ENCODE peak calls at places on chromosome 1, in eight cellular contexts. One of them, this sample, is unnamed. For H3K36me3, the result is how much of the 10 kb centered on the place peaks cover.

GRCh38 chr1:158037008-158037875 is 43.8 kb downstream of the KIRREL1 start:
- DNase-seq in right lobe of liver: no peak
- DNase-seq in bronchial epithelial cell: peak
- DNase-seq in neural progenitor cell: no peak
- DNase-seq in psoas muscle: no peak
- DNase-seq in thoracic aorta: no peak
- DNase-seq in lower lobe of right lung: no peak
- DNase-seq in CD8-positive, alpha-beta T cell: no peak
- DNase-seq in this sample: no peak

GRCh38 chr1:242605521-242605920 is 81.0 kb upstream of the PLD5 start:
- DNase-seq in right lobe of liver: no peak
- DNase-seq in bronchial epithelial cell: peak
- DNase-seq in neural progenitor cell: no peak
- DNase-seq in psoas muscle: no peak
- DNase-seq in thoracic aorta: no peak
- DNase-seq in lower lobe of right lung: no peak
- DNase-seq in CD8-positive, alpha-beta T cell: no peak
- DNase-seq in this sample: no peak

GRCh38 chr1:233172201-233172600 is 123.3 kb downstream of the PCNX2 start:
- DNase-seq in right lobe of liver: no peak
- DNase-seq in bronchial epithelial cell: peak
- DNase-seq in neural progenitor cell: no peak
- DNase-seq in psoas muscle: no peak
- DNase-seq in thoracic aorta: no peak
- DNase-seq in lower lobe of right lung: no peak
- DNase-seq in CD8-positive, alpha-beta T cell: no peak
- DNase-seq in this sample: no peak

GRCh38 chr1:232280910-232281309 is 349.0 kb downstream of the SIPA1L2 start:
- DNase-seq in right lobe of liver: no peak
- DNase-seq in bronchial epithelial cell: no peak
- DNase-seq in neural progenitor cell: peak
- DNase-seq in psoas muscle: no peak
- DNase-seq in thoracic aorta: no peak
- DNase-seq in lower lobe of right lung: no peak
- DNase-seq in CD8-positive, alpha-beta T cell: no peak
- DNase-seq in this sample: no peak

GRCh38 chr1:150429805-150430204 is 57.4 kb upstream of the TARS2 start:
- DNase-seq in right lobe of liver: no peak
- DNase-seq in bronchial epithelial cell: peak
- DNase-seq in neural progenitor cell: no peak
- DNase-seq in psoas muscle: no peak
- DNase-seq in thoracic aorta: no peak
- DNase-seq in lower lobe of right lung: no peak
- DNase-seq in CD8-positive, alpha-beta T cell: no peak
- DNase-seq in this sample: no peak

GRCh38 chr1:23169727-23170335 is 1.2 kb upstream of the LUZP1 start:
- DNase-seq in right lobe of liver: no peak
- DNase-seq in bronchial epithelial cell: peak
- DNase-seq in neural progenitor cell: peak
- DNase-seq in psoas muscle: peak
- DNase-seq in thoracic aorta: peak
- DNase-seq in lower lobe of right lung: peak
- DNase-seq in CD8-positive, alpha-beta T cell: peak
- DNase-seq in this sample: peak

GRCh38 chr1:31617917-31618746 is 643 bp downstream of the HCRTR1 start:
- DNase-seq in right lobe of liver: peak
- DNase-seq in bronchial epithelial cell: no peak
- DNase-seq in neural progenitor cell: peak
- DNase-seq in psoas muscle: peak
- DNase-seq in thoracic aorta: no peak
- DNase-seq in lower lobe of right lung: peak
- DNase-seq in CD8-positive, alpha-beta T cell: peak
- DNase-seq in this sample: peak

GRCh38 chr1:1116701-1117468 is 996 bp upstream of the C1orf159 start:
- DNase-seq in right lobe of liver: no peak
- DNase-seq in bronchial epithelial cell: no peak
- DNase-seq in neural progenitor cell: peak
- DNase-seq in psoas muscle: no peak
- DNase-seq in thoracic aorta: no peak
- DNase-seq in lower lobe of right lung: peak
- DNase-seq in CD8-positive, alpha-beta T cell: peak
- DNase-seq in this sample: peak

GRCh38 chr1:111419037-111419436 is 8.5 kb downstream of the OVGP1 start:
- DNase-seq in right lobe of liver: no peak
- DNase-seq in bronchial epithelial cell: no peak
- DNase-seq in neural progenitor cell: no peak
- DNase-seq in psoas muscle: no peak
- DNase-seq in thoracic aorta: no peak
- DNase-seq in lower lobe of right lung: no peak
- DNase-seq in CD8-positive, alpha-beta T cell: no peak
- DNase-seq in this sample: no peak

GRCh38 chr1:94305704-94306103 is 68.3 kb upstream of the ARHGAP29 start:
- DNase-seq in right lobe of liver: no peak
- DNase-seq in bronchial epithelial cell: peak
- DNase-seq in neural progenitor cell: no peak
- DNase-seq in psoas muscle: no peak
- DNase-seq in thoracic aorta: no peak
- DNase-seq in lower lobe of right lung: no peak
- DNase-seq in CD8-positive, alpha-beta T cell: no peak
- DNase-seq in this sample: no peak

GRCh38 chr1:92480200-92480812 is 6.4 kb downstream of the GFI1 start:
- DNase-seq in right lobe of liver: no peak
- DNase-seq in bronchial epithelial cell: no peak
- DNase-seq in neural progenitor cell: peak
- DNase-seq in psoas muscle: peak
- DNase-seq in thoracic aorta: no peak
- DNase-seq in lower lobe of right lung: peak
- DNase-seq in CD8-positive, alpha-beta T cell: no peak
- DNase-seq in this sample: no peak

GRCh38 chr1:52814465-52814864 is 28.1 kb upstream of the ZYG11A start:
- DNase-seq in right lobe of liver: no peak
- DNase-seq in bronchial epithelial cell: peak
- DNase-seq in neural progenitor cell: no peak
- DNase-seq in psoas muscle: no peak
- DNase-seq in thoracic aorta: no peak
- DNase-seq in lower lobe of right lung: no peak
- DNase-seq in CD8-positive, alpha-beta T cell: no peak
- DNase-seq in this sample: no peak

GRCh38 chr1:162279099-162279498 is 97.6 kb downstream of the SPATA46 start:
- DNase-seq in right lobe of liver: no peak
- DNase-seq in bronchial epithelial cell: no peak
- DNase-seq in neural progenitor cell: no peak
- DNase-seq in psoas muscle: no peak
- DNase-seq in thoracic aorta: no peak
- DNase-seq in lower lobe of right lung: no peak
- DNase-seq in CD8-positive, alpha-beta T cell: no peak
- DNase-seq in this sample: peak

GRCh38 chr1:79207331-79207730 is 200.8 kb upstream of the ADGRL4 start:
- DNase-seq in right lobe of liver: no peak
- DNase-seq in bronchial epithelial cell: no peak
- DNase-seq in neural progenitor cell: no peak
- DNase-seq in psoas muscle: no peak
- DNase-seq in thoracic aorta: no peak
- DNase-seq in lower lobe of right lung: no peak
- DNase-seq in CD8-positive, alpha-beta T cell: no peak
- DNase-seq in this sample: no peak

GRCh38 chr1:174719194-174719593 is 271.4 kb downstream of the GPR52 start:
- DNase-seq in right lobe of liver: no peak
- DNase-seq in bronchial epithelial cell: no peak
- DNase-seq in neural progenitor cell: no peak
- DNase-seq in psoas muscle: no peak
- DNase-seq in thoracic aorta: no peak
- DNase-seq in lower lobe of right lung: no peak
- DNase-seq in CD8-positive, alpha-beta T cell: no peak
- DNase-seq in this sample: no peak

GRCh38 chr1:209835782-209836298 is 8.1 kb downstream of the UTP25 start:
- DNase-seq in right lobe of liver: no peak
- DNase-seq in bronchial epithelial cell: no peak
- DNase-seq in neural progenitor cell: no peak
- DNase-seq in psoas muscle: no peak
- DNase-seq in thoracic aorta: no peak
- DNase-seq in lower lobe of right lung: no peak
- DNase-seq in CD8-positive, alpha-beta T cell: no peak
- DNase-seq in this sample: no peak

GRCh38 chr1:57796609-57797008 is 372.7 kb upstream of the DAB1 start:
- DNase-seq in right lobe of liver: no peak
- DNase-seq in bronchial epithelial cell: peak
- DNase-seq in neural progenitor cell: no peak
- DNase-seq in psoas muscle: no peak
- DNase-seq in thoracic aorta: no peak
- DNase-seq in lower lobe of right lung: no peak
- DNase-seq in CD8-positive, alpha-beta T cell: no peak
- DNase-seq in this sample: no peak

GRCh38 chr1:26694597-26695416 is 1.0 kb upstream of the ARID1A start:
- DNase-seq in right lobe of liver: no peak
- DNase-seq in bronchial epithelial cell: no peak
- DNase-seq in neural progenitor cell: peak
- DNase-seq in psoas muscle: no peak
- DNase-seq in thoracic aorta: no peak
- DNase-seq in lower lobe of right lung: no peak
- DNase-seq in CD8-positive, alpha-beta T cell: no peak
- DNase-seq in this sample: no peak

DNA sequence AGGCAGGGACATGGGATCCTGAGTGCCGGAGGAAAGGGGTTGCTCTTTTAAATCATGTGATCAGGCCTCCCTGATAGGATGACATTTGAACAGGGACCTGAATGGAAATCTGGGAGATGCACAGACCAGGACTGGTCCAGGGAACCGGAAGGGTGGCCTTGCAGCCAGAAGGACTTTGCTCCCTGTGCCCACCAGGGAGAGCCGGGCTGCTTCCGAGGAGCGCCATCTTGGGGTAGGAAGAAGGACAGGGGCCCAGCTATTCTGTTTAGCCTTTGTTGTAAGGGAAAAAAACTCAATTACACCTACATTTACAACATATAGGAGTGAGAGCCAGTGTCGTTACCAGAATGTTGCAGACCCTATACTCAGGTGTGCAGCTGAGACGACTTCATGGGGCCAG is 5.5 kb downstream of the KLHDC7A start:
- DNase-seq in right lobe of liver: no peak
- DNase-seq in bronchial epithelial cell: no peak
- DNase-seq in neural progenitor cell: peak
- DNase-seq in psoas muscle: no peak
- DNase-seq in thoracic aorta: no peak
- DNase-seq in lower lobe of right lung: no peak
- DNase-seq in CD8-positive, alpha-beta T cell: no peak
- DNase-seq in this sample: no peak
- TF ChIP-seq CTCF in right lobe of liver: no peak
- TF ChIP-seq CTCF in bronchial epithelial cell: no peak
- TF ChIP-seq CTCF in neural progenitor cell: peak
- TF ChIP-seq CTCF in psoas muscle: no peak
- TF ChIP-seq CTCF in thoracic aorta: no peak
- TF ChIP-seq CTCF in lower lobe of right lung: no peak
- TF ChIP-seq CTCF in CD8-positive, alpha-beta T cell: no peak
- TF ChIP-seq CTCF in this sample: no peak

DNA sequence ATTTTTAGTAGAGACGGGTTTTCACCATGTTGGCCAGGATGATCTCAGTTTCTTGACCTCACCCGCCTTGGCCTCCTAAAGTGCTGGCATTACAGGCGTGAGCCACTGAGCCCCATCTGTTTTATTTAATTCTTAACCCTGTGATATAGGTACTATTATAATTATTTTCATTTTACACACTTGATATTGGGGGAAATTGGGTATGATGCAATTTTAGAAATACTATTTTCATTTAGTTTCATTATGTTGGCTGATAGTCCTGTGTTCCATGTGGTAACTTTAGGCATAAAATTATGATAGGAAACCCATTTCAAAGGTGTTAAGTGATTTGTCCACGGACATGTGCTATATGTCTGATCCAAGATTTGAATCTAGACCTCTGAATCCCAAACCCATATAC is 61.1 kb downstream of the SPEN start:
- DNase-seq in right lobe of liver: no peak
- DNase-seq in bronchial epithelial cell: no peak
- DNase-seq in neural progenitor cell: no peak
- DNase-seq in psoas muscle: no peak
- DNase-seq in thoracic aorta: no peak
- DNase-seq in lower lobe of right lung: no peak
- DNase-seq in CD8-positive, alpha-beta T cell: no peak
- DNase-seq in this sample: no peak
- H3K36me3 ChIP-seq in right lobe of liver: under half
- H3K36me3 ChIP-seq in bronchial epithelial cell: under half
- H3K36me3 ChIP-seq in neural progenitor cell: under half
- H3K36me3 ChIP-seq in psoas muscle: under half
- H3K36me3 ChIP-seq in thoracic aorta: under half
- H3K36me3 ChIP-seq in lower lobe of right lung: half or more
- H3K36me3 ChIP-seq in CD8-positive, alpha-beta T cell: under half
- H3K36me3 ChIP-seq in this sample: half or more

DNA sequence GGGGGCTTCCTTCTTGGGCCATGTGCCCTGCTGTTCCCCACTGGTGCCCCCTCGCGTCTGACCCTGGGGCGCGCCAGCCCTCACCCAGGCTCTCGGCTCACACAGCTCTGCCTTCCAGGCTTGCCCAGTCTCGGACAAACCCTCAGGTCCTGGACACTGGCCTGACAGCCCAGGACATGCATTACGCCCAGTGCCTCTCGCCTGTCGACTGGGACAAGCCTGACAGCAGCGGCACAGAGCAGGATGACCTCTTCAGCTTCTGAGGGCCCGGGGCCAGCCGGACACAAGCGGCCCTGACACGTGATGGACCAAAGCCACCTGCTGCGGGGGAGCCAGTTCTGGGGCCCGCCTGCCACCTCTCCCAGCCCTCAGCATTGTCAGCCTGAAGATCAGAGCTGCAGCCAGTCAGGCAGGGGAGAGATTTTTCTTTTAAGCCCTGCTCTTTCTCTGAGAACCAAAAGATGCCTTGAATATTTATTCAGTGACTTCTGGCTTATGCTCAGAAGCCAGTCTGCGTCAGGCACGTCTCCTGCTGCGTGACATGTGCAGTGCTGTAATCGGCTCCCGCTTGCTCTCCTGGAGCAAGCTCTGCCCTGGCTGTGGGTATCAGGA is 23.4 kb downstream of the LDLRAP1 start:
- DNase-seq in right lobe of liver: peak
- DNase-seq in bronchial epithelial cell: peak
- DNase-seq in neural progenitor cell: peak
- DNase-seq in psoas muscle: peak
- DNase-seq in thoracic aorta: no peak
- DNase-seq in lower lobe of right lung: peak
- DNase-seq in CD8-positive, alpha-beta T cell: peak
- DNase-seq in this sample: peak
- TF ChIP-seq CTCF in right lobe of liver: no peak
- TF ChIP-seq CTCF in bronchial epithelial cell: peak
- TF ChIP-seq CTCF in neural progenitor cell: peak
- TF ChIP-seq CTCF in psoas muscle: peak
- TF ChIP-seq CTCF in thoracic aorta: no peak
- TF ChIP-seq CTCF in lower lobe of right lung: no peak
- TF ChIP-seq CTCF in CD8-positive, alpha-beta T cell: peak
- TF ChIP-seq CTCF in this sample: no peak

DNA sequence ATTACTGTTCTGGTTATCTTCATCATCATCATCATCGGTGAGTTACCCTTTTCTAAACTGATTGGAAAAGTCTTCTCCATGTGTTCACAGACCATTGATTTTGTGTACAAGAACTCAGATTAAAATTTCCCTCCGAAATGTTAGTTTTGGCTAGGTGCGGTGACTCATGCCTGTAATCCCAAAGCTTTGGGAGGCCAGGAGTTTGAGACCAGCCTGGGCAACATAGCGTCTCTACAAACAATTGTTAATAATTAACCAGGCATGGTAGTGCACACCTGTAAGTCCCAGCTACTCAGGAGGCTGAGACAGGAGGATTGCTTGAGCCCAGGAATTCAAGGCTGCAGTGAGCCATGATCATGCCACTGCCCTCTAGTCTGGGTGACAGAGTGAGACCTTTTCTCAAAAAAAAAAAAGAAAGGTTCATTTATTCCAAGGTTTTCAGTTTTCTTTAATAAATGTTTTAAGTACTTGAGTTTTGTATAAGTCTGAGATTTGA is 5.9 kb upstream of the PER3 start:
- DNase-seq in right lobe of liver: no peak
- DNase-seq in bronchial epithelial cell: no peak
- DNase-seq in neural progenitor cell: no peak
- DNase-seq in psoas muscle: no peak
- DNase-seq in thoracic aorta: no peak
- DNase-seq in lower lobe of right lung: no peak
- DNase-seq in CD8-positive, alpha-beta T cell: no peak
- DNase-seq in this sample: no peak
- H3K36me3 ChIP-seq in right lobe of liver: under half
- H3K36me3 ChIP-seq in bronchial epithelial cell: under half
- H3K36me3 ChIP-seq in neural progenitor cell: under half
- H3K36me3 ChIP-seq in psoas muscle: half or more
- H3K36me3 ChIP-seq in thoracic aorta: under half
- H3K36me3 ChIP-seq in lower lobe of right lung: half or more
- H3K36me3 ChIP-seq in CD8-positive, alpha-beta T cell: under half
- H3K36me3 ChIP-seq in this sample: half or more